ENCODE peak calls at places on chromosomes 12 and 14, in six cellular contexts. One of them, this sample, is unnamed.

GRCh38 chr12:109432842-109433304 is 44.2 kb downstream of the KCTD10 start:
- DNase-seq in stimulated activated CD8-positive, alpha-beta memory T cell treated with anti-CD3 and anti-CD28 coated beads, Interleukin-2, amount 100 ng/mL, for 1 hour: peak; percentile 46
- DNase-seq in K562: peak; percentile 85
- DNase-seq in WTC11: peak; percentile 96
- DNase-seq in left colon: peak; percentile 89
- DNase-seq in Caki2: peak; percentile 26
- DNase-seq in this sample: peak; percentile 92

GRCh38 chr14:103628684-103629502 is at the start of gene KLC1:
- DNase-seq in stimulated activated CD8-positive, alpha-beta memory T cell treated with anti-CD3 and anti-CD28 coated beads, Interleukin-2, amount 100 ng/mL, for 1 hour: peak; percentile 69
- DNase-seq in K562: peak; percentile 78
- DNase-seq in WTC11: peak; percentile 77
- DNase-seq in left colon: peak; percentile 78
- DNase-seq in Caki2: peak; percentile 67
- DNase-seq in this sample: peak; percentile 86

GRCh38 chr12:53077030-53077429 is 2.2 kb downstream of the SPRYD3 start:
- DNase-seq in stimulated activated CD8-positive, alpha-beta memory T cell treated with anti-CD3 and anti-CD28 coated beads, Interleukin-2, amount 100 ng/mL, for 1 hour: no peak
- DNase-seq in K562: no peak
- DNase-seq in WTC11: no peak
- DNase-seq in left colon: no peak
- DNase-seq in Caki2: no peak
- DNase-seq in this sample: no peak

GRCh38 chr14:106039400-106039799 is 513.0 kb downstream of the TMEM121 start:
- DNase-seq in stimulated activated CD8-positive, alpha-beta memory T cell treated with anti-CD3 and anti-CD28 coated beads, Interleukin-2, amount 100 ng/mL, for 1 hour: peak; percentile 17
- DNase-seq in K562: peak; percentile 36
- DNase-seq in WTC11: no peak
- DNase-seq in left colon: no peak
- DNase-seq in Caki2: peak; percentile 18
- DNase-seq in this sample: peak; percentile 1

GRCh38 chr14:36844443-36844842 is 182.8 kb downstream of the PAX9 start:
- DNase-seq in stimulated activated CD8-positive, alpha-beta memory T cell treated with anti-CD3 and anti-CD28 coated beads, Interleukin-2, amount 100 ng/mL, for 1 hour: no peak
- DNase-seq in K562: no peak
- DNase-seq in WTC11: no peak
- DNase-seq in left colon: no peak
- DNase-seq in Caki2: no peak
- DNase-seq in this sample: peak; percentile 24

GRCh38 chr14:80615831-80616230 is 325.7 kb downstream of the CEP128 start:
- DNase-seq in stimulated activated CD8-positive, alpha-beta memory T cell treated with anti-CD3 and anti-CD28 coated beads, Interleukin-2, amount 100 ng/mL, for 1 hour: no peak
- DNase-seq in K562: no peak
- DNase-seq in WTC11: no peak
- DNase-seq in left colon: no peak
- DNase-seq in Caki2: no peak
- DNase-seq in this sample: no peak

GRCh38 chr14:94780536-94781404 is 10.9 kb upstream of the GSC start:
- DNase-seq in stimulated activated CD8-positive, alpha-beta memory T cell treated with anti-CD3 and anti-CD28 coated beads, Interleukin-2, amount 100 ng/mL, for 1 hour: no peak
- DNase-seq in K562: no peak
- DNase-seq in WTC11: no peak
- DNase-seq in left colon: no peak
- DNase-seq in Caki2: no peak
- DNase-seq in this sample: peak; percentile 85

GRCh38 chr14:90341784-90342183 is 10.0 kb upstream of the NRDE2 start:
- DNase-seq in stimulated activated CD8-positive, alpha-beta memory T cell treated with anti-CD3 and anti-CD28 coated beads, Interleukin-2, amount 100 ng/mL, for 1 hour: no peak
- DNase-seq in K562: no peak
- DNase-seq in WTC11: no peak
- DNase-seq in left colon: no peak
- DNase-seq in Caki2: no peak
- DNase-seq in this sample: no peak

GRCh38 chr14:99628832-99629618 is 15.9 kb upstream of the HHIPL1 start:
- DNase-seq in stimulated activated CD8-positive, alpha-beta memory T cell treated with anti-CD3 and anti-CD28 coated beads, Interleukin-2, amount 100 ng/mL, for 1 hour: peak; percentile 35
- DNase-seq in K562: peak; percentile 75
- DNase-seq in WTC11: peak; percentile 84
- DNase-seq in left colon: peak; percentile 60
- DNase-seq in Caki2: peak; percentile 58
- DNase-seq in this sample: peak; percentile 86

GRCh38 chr14:53531151-53531550 is 378.0 kb upstream of the DDHD1 start:
- DNase-seq in stimulated activated CD8-positive, alpha-beta memory T cell treated with anti-CD3 and anti-CD28 coated beads, Interleukin-2, amount 100 ng/mL, for 1 hour: no peak
- DNase-seq in K562: no peak
- DNase-seq in WTC11: no peak
- DNase-seq in left colon: no peak
- DNase-seq in Caki2: no peak
- DNase-seq in this sample: no peak

GRCh38 chr12:3622021-3622731 is 130.7 kb downstream of the CRACR2A start:
- DNase-seq in stimulated activated CD8-positive, alpha-beta memory T cell treated with anti-CD3 and anti-CD28 coated beads, Interleukin-2, amount 100 ng/mL, for 1 hour: no peak
- DNase-seq in K562: no peak
- DNase-seq in WTC11: no peak
- DNase-seq in left colon: no peak
- DNase-seq in Caki2: no peak
- DNase-seq in this sample: no peak

GRCh38 chr12:14654842-14655241 is 41.6 kb downstream of the GUCY2C start:
- DNase-seq in stimulated activated CD8-positive, alpha-beta memory T cell treated with anti-CD3 and anti-CD28 coated beads, Interleukin-2, amount 100 ng/mL, for 1 hour: no peak
- DNase-seq in K562: no peak
- DNase-seq in WTC11: no peak
- DNase-seq in left colon: no peak
- DNase-seq in Caki2: peak; percentile 12
- DNase-seq in this sample: no peak

GRCh38 chr14:88630565-88630964 is 67.7 kb downstream of the ZC3H14 start:
- DNase-seq in stimulated activated CD8-positive, alpha-beta memory T cell treated with anti-CD3 and anti-CD28 coated beads, Interleukin-2, amount 100 ng/mL, for 1 hour: no peak
- DNase-seq in K562: peak; percentile 12
- DNase-seq in WTC11: no peak
- DNase-seq in left colon: no peak
- DNase-seq in Caki2: peak; percentile 89
- DNase-seq in this sample: no peak

GRCh38 chr14:71905031-71905430 is 27.2 kb upstream of the RGS6 start:
- DNase-seq in stimulated activated CD8-positive, alpha-beta memory T cell treated with anti-CD3 and anti-CD28 coated beads, Interleukin-2, amount 100 ng/mL, for 1 hour: no peak
- DNase-seq in K562: no peak
- DNase-seq in WTC11: no peak
- DNase-seq in left colon: no peak
- DNase-seq in Caki2: no peak
- DNase-seq in this sample: no peak

GRCh38 chr12:63922446-63922845 is 77.9 kb downstream of the SRGAP1 start:
- DNase-seq in stimulated activated CD8-positive, alpha-beta memory T cell treated with anti-CD3 and anti-CD28 coated beads, Interleukin-2, amount 100 ng/mL, for 1 hour: no peak
- DNase-seq in K562: no peak
- DNase-seq in WTC11: no peak
- DNase-seq in left colon: no peak
- DNase-seq in Caki2: no peak
- DNase-seq in this sample: no peak

GRCh38 chr12:79082595-79082994 is 218.0 kb downstream of the SYT1 start:
- DNase-seq in stimulated activated CD8-positive, alpha-beta memory T cell treated with anti-CD3 and anti-CD28 coated beads, Interleukin-2, amount 100 ng/mL, for 1 hour: no peak
- DNase-seq in K562: no peak
- DNase-seq in WTC11: no peak
- DNase-seq in left colon: no peak
- DNase-seq in Caki2: no peak
- DNase-seq in this sample: peak; percentile 40

GRCh38 chr12:112381421-112381897 is 772 bp downstream of the HECTD4 start:
- DNase-seq in stimulated activated CD8-positive, alpha-beta memory T cell treated with anti-CD3 and anti-CD28 coated beads, Interleukin-2, amount 100 ng/mL, for 1 hour: no peak
- DNase-seq in K562: peak; percentile 39
- DNase-seq in WTC11: no peak
- DNase-seq in left colon: peak; percentile 35
- DNase-seq in Caki2: no peak
- DNase-seq in this sample: no peak

GRCh38 chr12:15757553-15758255 is 31.5 kb downstream of the EPS8 start:
- DNase-seq in stimulated activated CD8-positive, alpha-beta memory T cell treated with anti-CD3 and anti-CD28 coated beads, Interleukin-2, amount 100 ng/mL, for 1 hour: no peak
- DNase-seq in K562: no peak
- DNase-seq in WTC11: no peak
- DNase-seq in left colon: no peak
- DNase-seq in Caki2: peak; percentile 93
- DNase-seq in this sample: no peak

GRCh38 chr14:105647784-105648608 is 121.6 kb downstream of the TMEM121 start:
- DNase-seq in stimulated activated CD8-positive, alpha-beta memory T cell treated with anti-CD3 and anti-CD28 coated beads, Interleukin-2, amount 100 ng/mL, for 1 hour: no peak
- DNase-seq in K562: no peak
- DNase-seq in WTC11: no peak
- DNase-seq in left colon: no peak
- DNase-seq in Caki2: no peak
- DNase-seq in this sample: no peak

GRCh38 chr14:76894308-76894707 is 68.1 kb downstream of the LRRC74A start:
- DNase-seq in stimulated activated CD8-positive, alpha-beta memory T cell treated with anti-CD3 and anti-CD28 coated beads, Interleukin-2, amount 100 ng/mL, for 1 hour: no peak
- DNase-seq in K562: no peak
- DNase-seq in WTC11: no peak
- DNase-seq in left colon: no peak
- DNase-seq in Caki2: no peak
- DNase-seq in this sample: peak; percentile 35

GRCh38 chr12:61757831-61758505 is 502.2 kb upstream of the USP15 start:
- DNase-seq in stimulated activated CD8-positive, alpha-beta memory T cell treated with anti-CD3 and anti-CD28 coated beads, Interleukin-2, amount 100 ng/mL, for 1 hour: no peak
- DNase-seq in K562: no peak
- DNase-seq in WTC11: no peak
- DNase-seq in left colon: no peak
- DNase-seq in Caki2: no peak
- DNase-seq in this sample: no peak

GRCh38 chr14:72679106-72679505 is 214.8 kb downstream of the DPF3 start:
- DNase-seq in stimulated activated CD8-positive, alpha-beta memory T cell treated with anti-CD3 and anti-CD28 coated beads, Interleukin-2, amount 100 ng/mL, for 1 hour: no peak
- DNase-seq in K562: no peak
- DNase-seq in WTC11: no peak
- DNase-seq in left colon: no peak
- DNase-seq in Caki2: no peak
- DNase-seq in this sample: no peak

GRCh38 chr12:26135571-26135970 is 10.7 kb upstream of the BHLHE41 start:
- DNase-seq in stimulated activated CD8-positive, alpha-beta memory T cell treated with anti-CD3 and anti-CD28 coated beads, Interleukin-2, amount 100 ng/mL, for 1 hour: no peak
- DNase-seq in K562: no peak
- DNase-seq in WTC11: no peak
- DNase-seq in left colon: no peak
- DNase-seq in Caki2: no peak
- DNase-seq in this sample: no peak

GRCh38 chr14:77311217-77311616 is 9.5 kb downstream of the POMT2 start:
- DNase-seq in stimulated activated CD8-positive, alpha-beta memory T cell treated with anti-CD3 and anti-CD28 coated beads, Interleukin-2, amount 100 ng/mL, for 1 hour: no peak
- DNase-seq in K562: no peak
- DNase-seq in WTC11: no peak
- DNase-seq in left colon: no peak
- DNase-seq in Caki2: no peak
- DNase-seq in this sample: no peak

GRCh38 chr12:27109339-27110023 is 27.1 kb upstream of the C12orf71 start:
- DNase-seq in stimulated activated CD8-positive, alpha-beta memory T cell treated with anti-CD3 and anti-CD28 coated beads, Interleukin-2, amount 100 ng/mL, for 1 hour: no peak
- DNase-seq in K562: no peak
- DNase-seq in WTC11: no peak
- DNase-seq in left colon: no peak
- DNase-seq in Caki2: no peak
- DNase-seq in this sample: no peak

GRCh38 chr12:69908208-69908607 is 83.2 kb downstream of the MYRFL start:
- DNase-seq in stimulated activated CD8-positive, alpha-beta memory T cell treated with anti-CD3 and anti-CD28 coated beads, Interleukin-2, amount 100 ng/mL, for 1 hour: no peak
- DNase-seq in K562: no peak
- DNase-seq in WTC11: no peak
- DNase-seq in left colon: no peak
- DNase-seq in Caki2: no peak
- DNase-seq in this sample: no peak

GRCh38 chr12:28390716-28391452 is 200.6 kb downstream of the CCDC91 start:
- DNase-seq in stimulated activated CD8-positive, alpha-beta memory T cell treated with anti-CD3 and anti-CD28 coated beads, Interleukin-2, amount 100 ng/mL, for 1 hour: no peak
- DNase-seq in K562: no peak
- DNase-seq in WTC11: no peak
- DNase-seq in left colon: no peak
- DNase-seq in Caki2: no peak
- DNase-seq in this sample: no peak

GRCh38 chr14:21077672-21078071 is 7.6 kb downstream of the ARHGEF40 start:
- DNase-seq in stimulated activated CD8-positive, alpha-beta memory T cell treated with anti-CD3 and anti-CD28 coated beads, Interleukin-2, amount 100 ng/mL, for 1 hour: no peak
- DNase-seq in K562: no peak
- DNase-seq in WTC11: no peak
- DNase-seq in left colon: no peak
- DNase-seq in Caki2: no peak
- DNase-seq in this sample: no peak

GRCh38 chr12:66361703-66362102 is 59.4 kb downstream of the HELB start:
- DNase-seq in stimulated activated CD8-positive, alpha-beta memory T cell treated with anti-CD3 and anti-CD28 coated beads, Interleukin-2, amount 100 ng/mL, for 1 hour: no peak
- DNase-seq in K562: no peak
- DNase-seq in WTC11: no peak
- DNase-seq in left colon: no peak
- DNase-seq in Caki2: no peak
- DNase-seq in this sample: no peak

GRCh38 chr14:28867571-28867970 is 101.0 kb downstream of the FOXG1 start:
- DNase-seq in stimulated activated CD8-positive, alpha-beta memory T cell treated with anti-CD3 and anti-CD28 coated beads, Interleukin-2, amount 100 ng/mL, for 1 hour: no peak
- DNase-seq in K562: no peak
- DNase-seq in WTC11: no peak
- DNase-seq in left colon: no peak
- DNase-seq in Caki2: no peak
- DNase-seq in this sample: no peak

GRCh38 chr12:16155938-16156337 is 121.5 kb downstream of the SLC15A5 start:
- DNase-seq in stimulated activated CD8-positive, alpha-beta memory T cell treated with anti-CD3 and anti-CD28 coated beads, Interleukin-2, amount 100 ng/mL, for 1 hour: no peak
- DNase-seq in K562: peak; percentile 0
- DNase-seq in WTC11: no peak
- DNase-seq in left colon: no peak
- DNase-seq in Caki2: no peak
- DNase-seq in this sample: no peak

GRCh38 chr12:30923057-30923456 is 3.5 kb upstream of the TSPAN11 start:
- DNase-seq in stimulated activated CD8-positive, alpha-beta memory T cell treated with anti-CD3 and anti-CD28 coated beads, Interleukin-2, amount 100 ng/mL, for 1 hour: no peak
- DNase-seq in K562: no peak
- DNase-seq in WTC11: no peak
- DNase-seq in left colon: no peak
- DNase-seq in Caki2: no peak
- DNase-seq in this sample: no peak

This sample was measured in GM23338.